ENCODE peak calls at places on chromosomes 16 and 17, in seven cellular contexts. W is right cardiac atrium; B is A549; V is sciatic nerve; D is pancreas; P is activated naive CD8-positive, alpha-beta T cell treated with anti-CD3 and anti-CD28 coated beads, Interleukin-2, amount 50 U/mL, for 24 hours; O is heart right ventricle. A is an unnamed sample.
A peak's percentile ranks its signal among the peaks of the same experiment; 100 is the strongest.

GRCh38 chr16:27253526-27253930 is 15.0 kb downstream of the NSMCE1 start:
- ATAC-seq in W (peak; percentile 72), B (peak; percentile 84), V (peak; percentile 52), D (peak; percentile 72), P (peak; percentile 70), O (peak; percentile 78), A (peak; percentile 97)

GRCh38 chr16:29315916-29316517 is 90.5 kb downstream of the NPIPB11 start:
- ATAC-seq in W (no peak), B (no peak), V (no peak), D (peak; percentile 18), P (no peak), O (no peak), A (peak; percentile 37)

GRCh38 chr16:88618956-88619667 is 19.3 kb upstream of the IL17C start:
- ATAC-seq in W (no peak), B (no peak), V (no peak), D (no peak), P (no peak), O (peak; percentile 57), A (no peak)

GRCh38 chr17:2926019-2926650 is 129.9 kb downstream of the RAP1GAP2 start:
- ATAC-seq in W (peak; percentile 22), B (no peak), V (no peak), D (peak; percentile 22), P (no peak), O (no peak), A (peak; percentile 62)

GRCh38 chr17:40307691-40308289 is 1.2 kb upstream of the RARA start:
- ATAC-seq in W (no peak), B (no peak), V (peak; percentile 36), D (no peak), P (peak; percentile 8), O (no peak), A (no peak)

GRCh38 chr17:29241015-29241963 is 5.4 kb upstream of the CRYBA1 start:
- ATAC-seq in W (peak; percentile 76), B (peak; percentile 95), V (peak; percentile 71), D (peak; percentile 81), P (peak; percentile 96), O (peak; percentile 66), A (peak; percentile 98)

GRCh38 chr16:28985611-28986041 is 774 bp downstream of the LAT start:
- ATAC-seq in W (no peak), B (no peak), V (no peak), D (no peak), P (no peak), O (no peak), A (no peak)

GRCh38 chr17:32763855-32764439 is 113.0 kb downstream of the MYO1D start:
- ATAC-seq in W (no peak), B (no peak), V (no peak), D (no peak), P (no peak), O (no peak), A (no peak)

GRCh38 chr16:29023279-29024278 is 38.7 kb downstream of the LAT start:
- ATAC-seq in W (no peak), B (no peak), V (no peak), D (no peak), P (no peak), O (no peak), A (no peak)

GRCh38 chr17:14061666-14062560 is 7.4 kb upstream of the COX10 start:
- ATAC-seq in W (peak; percentile 94), B (no peak), V (peak; percentile 52), D (no peak), P (no peak), O (peak; percentile 84), A (peak; percentile 99)

GRCh38 chr16:89642574-89642973 is 14.9 kb downstream of the CHMP1A start:
- ATAC-seq in W (no peak), B (no peak), V (no peak), D (no peak), P (no peak), O (no peak), A (peak; percentile 6)

GRCh38 chr16:66740010-66740409 is 11.4 kb downstream of the DYNC1LI2 start:
- ATAC-seq in W (no peak), B (peak; percentile 67), V (no peak), D (peak; percentile 25), P (no peak), O (peak; percentile 13), A (peak; percentile 73)

GRCh38 chr16:85878407-85878806 is 20.6 kb upstream of the IRF8 start:
- ATAC-seq in W (no peak), B (no peak), V (no peak), D (no peak), P (no peak), O (no peak), A (no peak)

GRCh38 chr17:35188111-35188510 is 6.1 kb downstream of the SLC35G3 start:
- ATAC-seq in W (no peak), B (no peak), V (no peak), D (no peak), P (peak; percentile 71), O (no peak), A (no peak)

GRCh38 chr16:85162478-85163277 is 50.4 kb upstream of the CIBAR2 start:
- ATAC-seq in W (peak; percentile 74), B (peak; percentile 22), V (peak; percentile 63), D (peak; percentile 14), P (no peak), O (peak; percentile 59), A (peak; percentile 88)

GRCh38 chr16:30064746-30065111 is 831 bp upstream of the ALDOA start:
- ATAC-seq in W (peak; percentile 62), B (no peak), V (peak; percentile 74), D (peak; percentile 70), P (no peak), O (peak; percentile 60), A (no peak)

GRCh38 chr16:4574919-4575705 is 19.0 kb downstream of the C16orf96 start:
- ATAC-seq in W (no peak), B (peak; percentile 33), V (no peak), D (peak; percentile 88), P (peak; percentile 36), O (no peak), A (no peak)

GRCh38 chr16:74608944-74609343 is 2.0 kb upstream of the GLG1 start:
- ATAC-seq in W (no peak), B (no peak), V (no peak), D (no peak), P (no peak), O (no peak), A (no peak)

GRCh38 chr16:64627781-64628180 is 494.1 kb downstream of the CDH11 start:
- ATAC-seq in W (peak; percentile 68), B (no peak), V (no peak), D (no peak), P (no peak), O (peak; percentile 99), A (peak; percentile 75)

GRCh38 chr17:179066-179432 is 2.4 kb downstream of the DOC2B start:
- ATAC-seq in W (peak; percentile 17), B (no peak), V (peak; percentile 27), D (no peak), P (no peak), O (no peak), A (peak; percentile 31)

GRCh38 chr16:88833086-88833485 is 21.4 kb upstream of the APRT start:
- ATAC-seq in W (no peak), B (no peak), V (no peak), D (no peak), P (no peak), O (no peak), A (no peak)

A was measured in SK-N-SH treated with all-trans-retinoic acid at 6 μM for 48 hours.